ENCODE peak calls at places on chromosome 4, in four cellular contexts. L is K562, O is GM12878, U is H1. G is an unnamed sample.

GRCh38 chr4:139552908-139553307 is 3.1 kb downstream of the SETD7 start:
- DNase-seq in L (no peak), U (no peak), O (no peak), G (no peak)

GRCh38 chr4:35541888-35542213 is 702.5 kb downstream of the ARAP2 start:
- DNase-seq in U (peak), L (no peak), O (no peak), G (no peak)

GRCh38 chr4:87092389-87093141 is 127.9 kb downstream of the KLHL8 start:
- DNase-seq in U (no peak), L (peak), O (no peak), G (peak)

GRCh38 chr4:175419120-175419774 is 392.8 kb downstream of the GPM6A start:
- DNase-seq in L (no peak), U (no peak), O (no peak), G (no peak)

GRCh38 chr4:2378898-2379297 is 39.5 kb downstream of the ZFYVE28 start:
- DNase-seq in L (no peak), U (no peak), O (no peak), G (no peak)

GRCh38 chr4:121192500-121192899 is 28.4 kb upstream of the TNIP3 start:
- DNase-seq in L (peak), O (peak), U (no peak), G (peak)

GRCh38 chr4:66017671-66018070 is 347.4 kb upstream of the EPHA5 start:
- DNase-seq in O (no peak), U (no peak), L (no peak), G (no peak)

GRCh38 chr4:1167244-1167949 is 5.0 kb downstream of the SPON2 start:
- DNase-seq in O (peak), U (peak), L (peak), G (peak)

GRCh38 chr4:57426779-57427395 is 316.7 kb upstream of the IGFBP7 start:
- DNase-seq in U (peak), O (no peak), L (peak), G (peak)

GRCh38 chr4:128322311-128322710 is 34.7 kb upstream of the PGRMC2 start:
- DNase-seq in L (no peak), U (no peak), O (no peak), G (no peak)

GRCh38 chr4:109887071-109887470 is 25.6 kb upstream of the EGF start:
- DNase-seq in L (no peak), O (no peak), U (no peak), G (no peak)

GRCh38 chr4:815464-816146 is 10.3 kb downstream of the CPLX1 start:
- DNase-seq in L (no peak), O (no peak), U (no peak), G (no peak)

GRCh38 chr4:120843840-120844527 is 78.5 kb downstream of the PRDM5 start:
- DNase-seq in L (no peak), O (no peak), U (peak), G (peak)

GRCh38 chr4:119873794-119874325 is 192.8 kb downstream of the MAD2L1 start:
- DNase-seq in O (no peak), U (no peak), L (no peak), G (no peak)

GRCh38 chr4:5186584-5187170 is 135.4 kb downstream of the STK32B start:
- DNase-seq in U (no peak), O (no peak), L (no peak), G (no peak)

GRCh38 chr4:140281828-140282227 is 91.6 kb upstream of the SCOC start:
- DNase-seq in O (no peak), L (no peak), U (no peak), G (no peak)

GRCh38 chr4:128536746-128537145 is 249.1 kb upstream of the PGRMC2 start:
- DNase-seq in U (no peak), L (no peak), O (no peak), G (no peak)

GRCh38 chr4:122525865-122526264 is 69.3 kb upstream of the IL2 start:
- DNase-seq in U (no peak), O (no peak), L (no peak), G (no peak)

GRCh38 chr4:10296730-10297129 is 160.5 kb downstream of the ZNF518B start:
- DNase-seq in L (no peak), O (no peak), U (no peak), G (no peak)

GRCh38 chr4:54001558-54002365 is 62.6 kb downstream of the CHIC2 start:
- DNase-seq in O (no peak), L (no peak), U (no peak), G (no peak)

GRCh38 chr4:151605215-151605614 is 155.6 kb downstream of the GATB start:
- DNase-seq in U (no peak), O (no peak), L (no peak), G (no peak)

GRCh38 chr4:125423124-125423523 is 108.4 kb downstream of the FAT4 start:
- DNase-seq in O (no peak), L (no peak), U (no peak), G (no peak)

GRCh38 chr4:93777081-93777460 is 51.5 kb upstream of the ATOH1 start:
- DNase-seq in U (no peak), L (no peak), O (no peak), G (no peak)

GRCh38 chr4:107592518-107592917 is 127.5 kb downstream of the PAPSS1 start:
- DNase-seq in O (no peak), L (peak), U (no peak), G (no peak)

GRCh38 chr4:175308236-175308635 is 390.1 kb downstream of the ADAM29 start:
- DNase-seq in U (no peak), O (no peak), L (no peak), G (no peak)

GRCh38 chr4:80215449-80216052 is 18.2 kb downstream of the PRDM8 start:
- DNase-seq in O (no peak), U (no peak), L (peak), G (no peak)
- TF ChIP-seq NRF1 in O (no peak), U (no peak), L (no peak), G (no peak)

DNA sequence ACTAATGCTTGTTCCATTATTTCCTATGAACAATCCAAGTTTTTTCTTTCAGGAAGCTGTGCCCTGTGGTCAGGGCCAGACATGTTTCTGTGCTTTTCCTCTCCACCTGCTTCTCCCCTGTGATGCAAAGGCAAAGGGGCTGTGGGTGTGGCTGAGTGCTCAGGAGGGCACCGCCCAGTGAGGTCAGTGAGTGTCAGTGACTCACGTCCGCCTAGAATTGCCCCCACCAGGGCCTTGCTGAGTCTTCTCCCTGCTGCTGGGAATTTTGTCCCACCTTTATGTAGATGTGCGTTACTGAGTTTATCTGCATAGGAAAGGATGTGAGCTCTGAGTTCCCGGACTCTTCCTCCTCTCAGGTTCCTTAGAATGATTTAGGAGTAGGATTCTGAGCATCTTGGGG is 283.2 kb downstream of the DCHS2 start:
- DNase-seq in O (no peak), U (no peak), L (peak), G (no peak)
- H3K27ac ChIP-seq in O (no peak), U (no peak), L (peak), G (no peak)

GRCh38 chr4:80611366-80611765 is 275.8 kb downstream of the CFAP299 start:
- DNase-seq in U (no peak), O (peak), L (no peak), G (no peak)

GRCh38 chr4:80610199-80610598 is 274.7 kb downstream of the CFAP299 start:
- DNase-seq in O (no peak), U (no peak), L (no peak), G (no peak)

GRCh38 chr4:80615099-80615498 is 279.6 kb downstream of the CFAP299 start:
- DNase-seq in O (no peak), U (no peak), L (no peak), G (no peak)

GRCh38 chr4:80610845-80611244 is 275.3 kb downstream of the CFAP299 start:
- DNase-seq in L (no peak), O (peak), U (no peak), G (no peak)

GRCh38 chr4:80614319-80614718 is 278.8 kb downstream of the CFAP299 start:
- DNase-seq in L (no peak), U (no peak), O (no peak), G (no peak)
- TF ChIP-seq NRF1 in L (no peak), U (no peak), O (no peak), G (no peak)

GRCh38 chr4:142331132-142331531 is 515.0 kb downstream of the INPP4B start:
- DNase-seq in L (no peak), U (no peak), O (no peak), G (no peak)
- H3K27ac ChIP-seq in L (no peak), U (no peak), O (no peak), G (no peak)

GRCh38 chr4:85398276-85398675 is 76.7 kb upstream of the ARHGAP24 start:
- DNase-seq in O (no peak), U (no peak), L (no peak), G (no peak)
- TF ChIP-seq NRF1 in O (no peak), U (no peak), L (no peak), G (no peak)

GRCh38 chr4:61533140-61533539 is 333.0 kb downstream of the ADGRL3 start:
- DNase-seq in O (no peak), U (no peak), L (no peak), G (no peak)
- H3K27ac ChIP-seq in O (no peak), U (no peak), L (no peak), G (no peak)

GRCh38 chr4:89434364-89434988 is 126.9 kb upstream of the GPRIN3 start:
- DNase-seq in L (peak), U (no peak), O (no peak), G (peak)
- TF ChIP-seq NRF1 in L (no peak), U (no peak), O (no peak), G (no peak)

GRCh38 chr4:182083681-182084410 is 159.4 kb upstream of the TENM3 start:
- DNase-seq in O (no peak), L (no peak), U (peak), G (no peak)

GRCh38 chr4:182085051-182085480 is 158.1 kb upstream of the TENM3 start:
- DNase-seq in U (peak), L (no peak), O (no peak), G (no peak)

GRCh38 chr4:182082910-182083309 is 160.3 kb upstream of the TENM3 start:
- DNase-seq in U (no peak), O (no peak), L (no peak), G (no peak)
- H3K27ac ChIP-seq in U (no peak), O (no peak), L (no peak), G (no peak)

G was measured in SK-N-SH.